ENCODE peak calls at places on chromosomes 13 and 19, in eight cellular contexts. U, P, X, D, H, G, I and S are unnamed samples.

GRCh38 chr19:1248454-1249297 is at the start of gene MIDN:
- DNase-seq in X (peak; percentile 65), G (peak; percentile 79), P (peak; percentile 85), U (peak; percentile 89), I (peak; percentile 91), H (no peak), D (no peak), S (peak; percentile 82)

GRCh38 chr13:32381539-32381938 is 46.4 kb downstream of the N4BP2L1 start:
- DNase-seq in U (peak; percentile 45), P (no peak), I (peak; percentile 16), X (no peak), G (peak; percentile 3), D (no peak), H (peak; percentile 4), S (no peak)

GRCh38 chr13:25281193-25281936 is 5.9 kb downstream of the MTMR6 start:
- DNase-seq in I (no peak), P (no peak), X (no peak), H (no peak), D (peak; percentile 18), G (no peak), U (peak; percentile 73), S (no peak)

GRCh38 chr13:76004411-76004810 is 368.3 kb downstream of the LMO7 start:
- DNase-seq in X (no peak), U (no peak), P (no peak), H (no peak), D (no peak), I (no peak), G (no peak), S (no peak)

GRCh38 chr13:21328201-21328600 is 130.9 kb downstream of the ZDHHC20 start:
- DNase-seq in P (no peak), H (no peak), X (no peak), D (no peak), U (no peak), I (no peak), G (no peak), S (no peak)

GRCh38 chr13:90918551-90918950 is 428.9 kb upstream of the MIR17HG start:
- DNase-seq in P (no peak), G (no peak), I (no peak), X (no peak), H (no peak), U (no peak), D (peak; percentile 61), S (no peak)

GRCh38 chr19:12574036-12574435 is 22.8 kb upstream of the ZNF564 start:
- DNase-seq in I (no peak), U (peak; percentile 57), D (no peak), H (no peak), P (peak; percentile 13), X (no peak), G (no peak), S (no peak)

GRCh38 chr13:96081888-96082287 is 8.0 kb upstream of the HS6ST3 start:
- DNase-seq in D (no peak), U (no peak), I (no peak), G (no peak), H (no peak), X (no peak), P (no peak), S (no peak)

GRCh38 chr13:92355213-92355612 is 871.4 kb upstream of the GPC6 start:
- DNase-seq in I (no peak), U (no peak), X (no peak), D (no peak), H (no peak), P (no peak), G (no peak), S (no peak)

GRCh38 chr19:50975766-50976165 is 6.4 kb upstream of the KLK6 start:
- DNase-seq in G (no peak), D (no peak), U (no peak), H (no peak), X (no peak), I (no peak), P (no peak), S (no peak)

GRCh38 chr13:114106991-114107685 is 25.3 kb downstream of the RASA3 start:
- DNase-seq in U (no peak), H (no peak), P (no peak), I (no peak), G (no peak), D (no peak), X (no peak), S (no peak)

GRCh38 chr19:17555929-17556813 is 722 bp downstream of the COLGALT1 start:
- DNase-seq in U (peak; percentile 68), X (peak; percentile 23), P (peak; percentile 51), D (no peak), I (peak; percentile 74), H (no peak), G (no peak), S (no peak)

GRCh38 chr19:33755314-33756020 is 41.2 kb upstream of the KCTD15 start:
- DNase-seq in X (no peak), D (no peak), H (no peak), I (no peak), U (no peak), P (no peak), G (no peak), S (no peak)

GRCh38 chr13:21078501-21078900 is 17.1 kb upstream of the LATS2 start:
- DNase-seq in U (no peak), H (peak; percentile 83), G (no peak), X (no peak), P (no peak), D (no peak), I (no peak), S (no peak)

GRCh38 chr19:15885167-15885566 is 12.7 kb downstream of the CYP4F2 start:
- DNase-seq in X (no peak), H (no peak), G (no peak), U (no peak), D (no peak), P (no peak), I (no peak), S (no peak)

GRCh38 chr13:40519637-40520036 is 146.8 kb downstream of the FOXO1 start:
- DNase-seq in D (no peak), U (no peak), P (no peak), G (no peak), I (peak; percentile 29), H (no peak), X (no peak), S (no peak)

GRCh38 chr19:10420444-10421239 is at the start of gene PDE4A:
- DNase-seq in X (no peak), H (no peak), U (peak; percentile 76), P (peak; percentile 79), G (no peak), I (no peak), D (no peak), S (peak; percentile 49)

GRCh38 chr19:14135355-14135754 is 1.0 kb downstream of the ASF1B start:
- DNase-seq in G (no peak), P (no peak), U (no peak), D (no peak), I (no peak), X (no peak), H (no peak), S (no peak)

GRCh38 chr13:98176777-98177608 is at the start of gene RNF113B:
- DNase-seq in P (no peak), G (no peak), X (no peak), U (no peak), D (no peak), I (no peak), H (no peak), S (no peak)

GRCh38 chr19:56671613-56671994 is at the start of gene ZNF835:
- DNase-seq in U (peak; percentile 59), H (no peak), G (no peak), P (peak; percentile 82), I (peak; percentile 90), X (peak; percentile 53), D (no peak), S (peak; percentile 25)

GRCh38 chr19:31533114-31533513 is 183.9 kb upstream of the TSHZ3 start:
- DNase-seq in X (no peak), P (no peak), H (no peak), D (no peak), U (no peak), I (no peak), G (no peak), S (no peak)

GRCh38 chr13:52706074-52706473 is 33.5 kb downstream of the CNMD start:
- DNase-seq in P (no peak), X (no peak), I (no peak), H (no peak), G (no peak), D (no peak), U (no peak), S (no peak)

GRCh38 chr19:42078538-42079275 is 2.7 kb downstream of the ZNF574 start:
- DNase-seq in D (no peak), I (no peak), X (no peak), P (no peak), H (no peak), U (no peak), G (no peak), S (no peak)

GRCh38 chr13:78398743-78399410 is 204.5 kb downstream of the POU4F1 start:
- DNase-seq in H (no peak), I (no peak), U (peak; percentile 75), D (no peak), X (no peak), G (no peak), P (no peak), S (no peak)

GRCh38 chr13:59472134-59472533 is 691.6 kb downstream of the DIAPH3 start:
- DNase-seq in P (no peak), U (no peak), G (no peak), I (no peak), X (no peak), D (no peak), H (no peak), S (no peak)

GRCh38 chr19:5182811-5183210 is 157.8 kb downstream of the PTPRS start:
- DNase-seq in G (no peak), U (no peak), D (no peak), P (no peak), I (no peak), X (no peak), H (no peak), S (no peak)

GRCh38 chr13:31046711-31047279 is 114.3 kb downstream of the TEX26 start:
- DNase-seq in I (no peak), U (no peak), H (no peak), X (no peak), G (no peak), P (no peak), D (no peak), S (no peak)

GRCh38 chr19:49879243-49879960 is 1.9 kb downstream of the TBC1D17 start:
- DNase-seq in I (peak; percentile 37), P (no peak), D (no peak), H (no peak), G (no peak), U (no peak), X (no peak), S (no peak)

GRCh38 chr13:47908200-47908902 is 92.7 kb downstream of the SUCLA2 start:
- DNase-seq in G (no peak), I (no peak), X (no peak), P (no peak), U (no peak), H (no peak), D (no peak), S (no peak)